ENCODE peak calls at places on chromosome 6, in ten cellular contexts. One of them, this sample, is unnamed.

GRCh38 chr6:92122746-92123145 is 1296.6 kb downstream of the EPHA7 start:
- DNase-seq in OCI-LY7: peak; percentile 6
- DNase-seq in aorta: no peak
- DNase-seq in GM12892: no peak
- DNase-seq in activated T-helper 1 cell treated with anti-CD3 and anti-CD28 coated beads, Interleukin-12 subunit alpha, Interleukin-12 subunit beta, Interleukin-2, Interleukin-4 antibody, amounts not matched to agents 30 ng/mL and 10 ng/mL and 1 ng/mL, durations not matched to agents 14 hours and 24 hours and 36 hours: no peak
- DNase-seq in activated T-cell treated with anti-CD3 and anti-CD28 coated beads, Interleukin-2, amount 50 U/mL, for 72 hours: no peak
- DNase-seq in NCI-H187: no peak
- DNase-seq in T-helper 9 cell: no peak
- DNase-seq in non-pigmented ciliary epithelial cell: no peak
- DNase-seq in neural progenitor cell: peak; percentile 25
- DNase-seq in this sample: no peak

GRCh38 chr6:88492824-88493223 is 326.7 kb upstream of the CNR1 start:
- DNase-seq in OCI-LY7: peak; percentile 53
- DNase-seq in aorta: no peak
- DNase-seq in GM12892: no peak
- DNase-seq in activated T-helper 1 cell treated with anti-CD3 and anti-CD28 coated beads, Interleukin-12 subunit alpha, Interleukin-12 subunit beta, Interleukin-2, Interleukin-4 antibody, amounts not matched to agents 30 ng/mL and 10 ng/mL and 1 ng/mL, durations not matched to agents 14 hours and 24 hours and 36 hours: no peak
- DNase-seq in activated T-cell treated with anti-CD3 and anti-CD28 coated beads, Interleukin-2, amount 50 U/mL, for 72 hours: no peak
- DNase-seq in NCI-H187: no peak
- DNase-seq in T-helper 9 cell: no peak
- DNase-seq in non-pigmented ciliary epithelial cell: no peak
- DNase-seq in neural progenitor cell: peak; percentile 17
- DNase-seq in this sample: no peak

GRCh38 chr6:166202321-166202733 is 34.7 kb upstream of the TBXT start:
- DNase-seq in OCI-LY7: peak; percentile 87
- DNase-seq in aorta: no peak
- DNase-seq in GM12892: no peak
- DNase-seq in activated T-helper 1 cell treated with anti-CD3 and anti-CD28 coated beads, Interleukin-12 subunit alpha, Interleukin-12 subunit beta, Interleukin-2, Interleukin-4 antibody, amounts not matched to agents 30 ng/mL and 10 ng/mL and 1 ng/mL, durations not matched to agents 14 hours and 24 hours and 36 hours: no peak
- DNase-seq in activated T-cell treated with anti-CD3 and anti-CD28 coated beads, Interleukin-2, amount 50 U/mL, for 72 hours: no peak
- DNase-seq in NCI-H187: no peak
- DNase-seq in T-helper 9 cell: no peak
- DNase-seq in non-pigmented ciliary epithelial cell: no peak
- DNase-seq in neural progenitor cell: no peak
- DNase-seq in this sample: peak; percentile 26

GRCh38 chr6:118306640-118307238 is 241.4 kb upstream of the PLN start:
- DNase-seq in OCI-LY7: no peak
- DNase-seq in aorta: no peak
- DNase-seq in GM12892: no peak
- DNase-seq in activated T-helper 1 cell treated with anti-CD3 and anti-CD28 coated beads, Interleukin-12 subunit alpha, Interleukin-12 subunit beta, Interleukin-2, Interleukin-4 antibody, amounts not matched to agents 30 ng/mL and 10 ng/mL and 1 ng/mL, durations not matched to agents 14 hours and 24 hours and 36 hours: no peak
- DNase-seq in activated T-cell treated with anti-CD3 and anti-CD28 coated beads, Interleukin-2, amount 50 U/mL, for 72 hours: no peak
- DNase-seq in NCI-H187: no peak
- DNase-seq in T-helper 9 cell: no peak
- DNase-seq in non-pigmented ciliary epithelial cell: no peak
- DNase-seq in neural progenitor cell: no peak
- DNase-seq in this sample: no peak

GRCh38 chr6:137852346-137852745 is 14.7 kb upstream of the TNFAIP3 start:
- DNase-seq in OCI-LY7: no peak
- DNase-seq in aorta: no peak
- DNase-seq in GM12892: no peak
- DNase-seq in activated T-helper 1 cell treated with anti-CD3 and anti-CD28 coated beads, Interleukin-12 subunit alpha, Interleukin-12 subunit beta, Interleukin-2, Interleukin-4 antibody, amounts not matched to agents 30 ng/mL and 10 ng/mL and 1 ng/mL, durations not matched to agents 14 hours and 24 hours and 36 hours: no peak
- DNase-seq in activated T-cell treated with anti-CD3 and anti-CD28 coated beads, Interleukin-2, amount 50 U/mL, for 72 hours: no peak
- DNase-seq in NCI-H187: no peak
- DNase-seq in T-helper 9 cell: no peak
- DNase-seq in non-pigmented ciliary epithelial cell: no peak
- DNase-seq in neural progenitor cell: no peak
- DNase-seq in this sample: no peak

GRCh38 chr6:10555625-10556309 is 34.6 kb downstream of the GCNT2 start:
- DNase-seq in OCI-LY7: no peak
- DNase-seq in aorta: peak; percentile 81
- DNase-seq in GM12892: no peak
- DNase-seq in activated T-helper 1 cell treated with anti-CD3 and anti-CD28 coated beads, Interleukin-12 subunit alpha, Interleukin-12 subunit beta, Interleukin-2, Interleukin-4 antibody, amounts not matched to agents 30 ng/mL and 10 ng/mL and 1 ng/mL, durations not matched to agents 14 hours and 24 hours and 36 hours: no peak
- DNase-seq in activated T-cell treated with anti-CD3 and anti-CD28 coated beads, Interleukin-2, amount 50 U/mL, for 72 hours: no peak
- DNase-seq in NCI-H187: peak; percentile 40
- DNase-seq in T-helper 9 cell: no peak
- DNase-seq in non-pigmented ciliary epithelial cell: no peak
- DNase-seq in neural progenitor cell: peak; percentile 84
- DNase-seq in this sample: no peak

GRCh38 chr6:135265278-135265677 is 84.2 kb downstream of the MYB start:
- DNase-seq in OCI-LY7: peak; percentile 88
- DNase-seq in aorta: no peak
- DNase-seq in GM12892: no peak
- DNase-seq in activated T-helper 1 cell treated with anti-CD3 and anti-CD28 coated beads, Interleukin-12 subunit alpha, Interleukin-12 subunit beta, Interleukin-2, Interleukin-4 antibody, amounts not matched to agents 30 ng/mL and 10 ng/mL and 1 ng/mL, durations not matched to agents 14 hours and 24 hours and 36 hours: no peak
- DNase-seq in activated T-cell treated with anti-CD3 and anti-CD28 coated beads, Interleukin-2, amount 50 U/mL, for 72 hours: no peak
- DNase-seq in NCI-H187: no peak
- DNase-seq in T-helper 9 cell: no peak
- DNase-seq in non-pigmented ciliary epithelial cell: no peak
- DNase-seq in neural progenitor cell: no peak
- DNase-seq in this sample: no peak

GRCh38 chr6:99603421-99604160 is 3.0 kb upstream of the PRDM13 start:
- DNase-seq in OCI-LY7: no peak
- DNase-seq in aorta: peak; percentile 80
- DNase-seq in GM12892: peak; percentile 28
- DNase-seq in activated T-helper 1 cell treated with anti-CD3 and anti-CD28 coated beads, Interleukin-12 subunit alpha, Interleukin-12 subunit beta, Interleukin-2, Interleukin-4 antibody, amounts not matched to agents 30 ng/mL and 10 ng/mL and 1 ng/mL, durations not matched to agents 14 hours and 24 hours and 36 hours: no peak
- DNase-seq in activated T-cell treated with anti-CD3 and anti-CD28 coated beads, Interleukin-2, amount 50 U/mL, for 72 hours: no peak
- DNase-seq in NCI-H187: no peak
- DNase-seq in T-helper 9 cell: no peak
- DNase-seq in non-pigmented ciliary epithelial cell: no peak
- DNase-seq in neural progenitor cell: peak; percentile 94
- DNase-seq in this sample: no peak

GRCh38 chr6:6834356-6835342 is 246.1 kb downstream of the LY86 start:
- DNase-seq in OCI-LY7: peak; percentile 7
- DNase-seq in aorta: no peak
- DNase-seq in GM12892: no peak
- DNase-seq in activated T-helper 1 cell treated with anti-CD3 and anti-CD28 coated beads, Interleukin-12 subunit alpha, Interleukin-12 subunit beta, Interleukin-2, Interleukin-4 antibody, amounts not matched to agents 30 ng/mL and 10 ng/mL and 1 ng/mL, durations not matched to agents 14 hours and 24 hours and 36 hours: no peak
- DNase-seq in activated T-cell treated with anti-CD3 and anti-CD28 coated beads, Interleukin-2, amount 50 U/mL, for 72 hours: no peak
- DNase-seq in NCI-H187: peak; percentile 92
- DNase-seq in T-helper 9 cell: no peak
- DNase-seq in non-pigmented ciliary epithelial cell: no peak
- DNase-seq in neural progenitor cell: no peak
- DNase-seq in this sample: no peak